ENCODE peak calls at places on chromosome 10, in five cellular contexts. One of them, this sample, is unnamed.

GRCh38 chr10:23479798-23480473 is 41.1 kb downstream of the OTUD1 start:
- DNase-seq in epithelial cell of esophagus: no peak
- DNase-seq in HFF-Myc: no peak
- DNase-seq in adipocyte: no peak
- DNase-seq in naive thymus-derived CD4-positive, alpha-beta T cell: no peak
- DNase-seq in this sample: no peak

GRCh38 chr10:33267708-33268107 is 66.8 kb downstream of the NRP1 start:
- DNase-seq in epithelial cell of esophagus: no peak
- DNase-seq in HFF-Myc: no peak
- DNase-seq in adipocyte: no peak
- DNase-seq in naive thymus-derived CD4-positive, alpha-beta T cell: no peak
- DNase-seq in this sample: no peak

GRCh38 chr10:21174670-21175495 is 277.8 kb upstream of the NEBL start:
- DNase-seq in epithelial cell of esophagus: peak
- DNase-seq in HFF-Myc: no peak
- DNase-seq in adipocyte: no peak
- DNase-seq in naive thymus-derived CD4-positive, alpha-beta T cell: no peak
- DNase-seq in this sample: no peak

GRCh38 chr10:45470098-45471012 is 96.3 kb downstream of the ALOX5 start:
- DNase-seq in epithelial cell of esophagus: no peak
- DNase-seq in HFF-Myc: no peak
- DNase-seq in adipocyte: peak
- DNase-seq in naive thymus-derived CD4-positive, alpha-beta T cell: peak
- DNase-seq in this sample: peak

GRCh38 chr10:78889536-78890063 is 179.2 kb upstream of the ZMIZ1 start:
- DNase-seq in epithelial cell of esophagus: no peak
- DNase-seq in HFF-Myc: no peak
- DNase-seq in adipocyte: no peak
- DNase-seq in naive thymus-derived CD4-positive, alpha-beta T cell: no peak
- DNase-seq in this sample: no peak

GRCh38 chr10:132806126-132807061 is 20.4 kb upstream of the NKX6-2 start:
- DNase-seq in epithelial cell of esophagus: no peak
- DNase-seq in HFF-Myc: no peak
- DNase-seq in adipocyte: peak
- DNase-seq in naive thymus-derived CD4-positive, alpha-beta T cell: no peak
- DNase-seq in this sample: peak

GRCh38 chr10:83677795-83678194 is 461.5 kb upstream of the GHITM start:
- DNase-seq in epithelial cell of esophagus: no peak
- DNase-seq in HFF-Myc: no peak
- DNase-seq in adipocyte: peak
- DNase-seq in naive thymus-derived CD4-positive, alpha-beta T cell: no peak
- DNase-seq in this sample: no peak

GRCh38 chr10:25753776-25754175 is 180.3 kb upstream of the MYO3A start:
- DNase-seq in epithelial cell of esophagus: no peak
- DNase-seq in HFF-Myc: no peak
- DNase-seq in adipocyte: no peak
- DNase-seq in naive thymus-derived CD4-positive, alpha-beta T cell: no peak
- DNase-seq in this sample: no peak

GRCh38 chr10:29493697-29494096 is 141.1 kb downstream of the SVIL start:
- DNase-seq in epithelial cell of esophagus: no peak
- DNase-seq in HFF-Myc: no peak
- DNase-seq in adipocyte: no peak
- DNase-seq in naive thymus-derived CD4-positive, alpha-beta T cell: no peak
- DNase-seq in this sample: no peak

GRCh38 chr10:17851611-17852010 is 42.5 kb downstream of the MRC1 start:
- DNase-seq in epithelial cell of esophagus: no peak
- DNase-seq in HFF-Myc: no peak
- DNase-seq in adipocyte: no peak
- DNase-seq in naive thymus-derived CD4-positive, alpha-beta T cell: no peak
- DNase-seq in this sample: no peak

GRCh38 chr10:1754506-1755177 is 17.3 kb upstream of the ADARB2 start:
- DNase-seq in epithelial cell of esophagus: no peak
- DNase-seq in HFF-Myc: no peak
- DNase-seq in adipocyte: no peak
- DNase-seq in naive thymus-derived CD4-positive, alpha-beta T cell: no peak
- DNase-seq in this sample: no peak

GRCh38 chr10:102113261-102113955 is 6.8 kb downstream of the LDB1 start:
- DNase-seq in epithelial cell of esophagus: peak
- DNase-seq in HFF-Myc: no peak
- DNase-seq in adipocyte: peak
- DNase-seq in naive thymus-derived CD4-positive, alpha-beta T cell: no peak
- DNase-seq in this sample: no peak

GRCh38 chr10:71580926-71581325 is 138.7 kb downstream of the C10orf105 start:
- DNase-seq in epithelial cell of esophagus: no peak
- DNase-seq in HFF-Myc: no peak
- DNase-seq in adipocyte: no peak
- DNase-seq in naive thymus-derived CD4-positive, alpha-beta T cell: no peak
- DNase-seq in this sample: no peak

GRCh38 chr10:68043030-68043429 is 32.1 kb downstream of the HERC4 start:
- DNase-seq in epithelial cell of esophagus: peak
- DNase-seq in HFF-Myc: no peak
- DNase-seq in adipocyte: peak
- DNase-seq in naive thymus-derived CD4-positive, alpha-beta T cell: no peak
- DNase-seq in this sample: peak

GRCh38 chr10:76430330-76430729 is 998.9 kb downstream of the LRMDA start:
- DNase-seq in epithelial cell of esophagus: no peak
- DNase-seq in HFF-Myc: no peak
- DNase-seq in adipocyte: peak
- DNase-seq in naive thymus-derived CD4-positive, alpha-beta T cell: no peak
- DNase-seq in this sample: peak

GRCh38 chr10:24617771-24618396 is 105.8 kb downstream of the ARHGAP21 start:
- DNase-seq in epithelial cell of esophagus: peak
- DNase-seq in HFF-Myc: peak
- DNase-seq in adipocyte: peak
- DNase-seq in naive thymus-derived CD4-positive, alpha-beta T cell: peak
- DNase-seq in this sample: peak

GRCh38 chr10:72574636-72575035 is 51.2 kb downstream of the MICU1 start:
- DNase-seq in epithelial cell of esophagus: no peak
- DNase-seq in HFF-Myc: no peak
- DNase-seq in adipocyte: no peak
- DNase-seq in naive thymus-derived CD4-positive, alpha-beta T cell: no peak
- DNase-seq in this sample: no peak

GRCh38 chr10:78742730-78743615 is 325.8 kb upstream of the ZMIZ1 start:
- DNase-seq in epithelial cell of esophagus: no peak
- DNase-seq in HFF-Myc: peak
- DNase-seq in adipocyte: no peak
- DNase-seq in naive thymus-derived CD4-positive, alpha-beta T cell: no peak
- DNase-seq in this sample: peak

GRCh38 chr10:46308113-46308415 is 21.3 kb downstream of the ANTXRL start:
- DNase-seq in epithelial cell of esophagus: no peak
- DNase-seq in HFF-Myc: no peak
- DNase-seq in adipocyte: no peak
- DNase-seq in naive thymus-derived CD4-positive, alpha-beta T cell: no peak
- DNase-seq in this sample: no peak

GRCh38 chr10:79159141-79159619 is 90.4 kb downstream of the ZMIZ1 start:
- DNase-seq in epithelial cell of esophagus: no peak
- DNase-seq in HFF-Myc: no peak
- DNase-seq in adipocyte: no peak
- DNase-seq in naive thymus-derived CD4-positive, alpha-beta T cell: no peak
- DNase-seq in this sample: peak

DNA sequence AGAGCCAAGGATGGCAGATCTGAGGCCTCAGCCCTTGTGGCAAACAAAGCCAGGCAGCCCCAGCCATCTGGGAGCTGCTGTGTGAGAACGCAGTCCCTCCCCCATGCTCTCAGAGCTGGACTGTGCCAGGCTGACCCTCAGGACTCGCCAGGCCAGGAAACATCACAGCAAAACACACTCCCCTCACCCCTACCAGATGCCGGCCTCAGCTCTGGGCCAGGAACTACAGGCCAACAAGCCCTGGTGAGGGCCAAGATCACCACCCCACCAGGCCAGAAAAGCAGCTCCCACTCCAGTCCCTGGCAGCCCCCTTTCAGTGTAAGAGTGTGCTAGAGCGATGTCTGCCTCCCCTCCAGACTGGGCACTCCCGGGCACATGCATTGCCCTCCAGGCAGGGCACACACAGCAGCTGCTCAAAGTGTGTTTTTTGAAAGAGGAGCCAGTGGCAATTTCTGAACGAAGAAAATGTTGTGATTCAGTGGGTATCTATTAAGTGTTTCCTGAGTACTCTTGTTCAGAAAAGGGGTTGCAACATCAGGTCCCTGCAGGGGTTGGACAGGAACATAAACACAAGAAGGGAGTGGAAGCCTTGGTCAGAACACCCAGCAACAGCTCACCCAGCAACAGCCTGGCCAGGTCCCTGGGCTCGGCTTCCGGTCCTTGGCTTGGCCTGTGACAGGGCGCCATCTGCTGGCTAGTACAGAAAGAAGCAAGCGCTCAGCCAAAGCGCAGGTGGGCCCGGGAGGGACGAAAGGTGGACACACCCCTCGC is 18.2 kb downstream of the LRRC20 start:
- DNase-seq in epithelial cell of esophagus: peak
- DNase-seq in HFF-Myc: peak
- DNase-seq in adipocyte: peak
- DNase-seq in naive thymus-derived CD4-positive, alpha-beta T cell: peak
- DNase-seq in this sample: peak
- H3K4me3 ChIP-seq in epithelial cell of esophagus: no peak
- H3K4me3 ChIP-seq in HFF-Myc: no peak
- H3K4me3 ChIP-seq in adipocyte: peak
- H3K4me3 ChIP-seq in naive thymus-derived CD4-positive, alpha-beta T cell: no peak
- H3K4me3 ChIP-seq in this sample: peak

GRCh38 chr10:12480440-12480839 is 131.1 kb downstream of the CAMK1D start:
- DNase-seq in epithelial cell of esophagus: no peak
- DNase-seq in HFF-Myc: no peak
- DNase-seq in adipocyte: no peak
- DNase-seq in naive thymus-derived CD4-positive, alpha-beta T cell: no peak
- DNase-seq in this sample: no peak
- H3K4me3 ChIP-seq in epithelial cell of esophagus: no peak
- H3K4me3 ChIP-seq in HFF-Myc: no peak
- H3K4me3 ChIP-seq in adipocyte: no peak
- H3K4me3 ChIP-seq in naive thymus-derived CD4-positive, alpha-beta T cell: no peak
- H3K4me3 ChIP-seq in this sample: no peak

GRCh38 chr10:110408203-110408871 is 89.4 kb upstream of the DUSP5 start:
- DNase-seq in epithelial cell of esophagus: peak
- DNase-seq in HFF-Myc: no peak
- DNase-seq in adipocyte: peak
- DNase-seq in naive thymus-derived CD4-positive, alpha-beta T cell: no peak
- DNase-seq in this sample: no peak
- H3K4me3 ChIP-seq in epithelial cell of esophagus: no peak
- H3K4me3 ChIP-seq in HFF-Myc: no peak
- H3K4me3 ChIP-seq in adipocyte: no peak
- H3K4me3 ChIP-seq in naive thymus-derived CD4-positive, alpha-beta T cell: no peak
- H3K4me3 ChIP-seq in this sample: no peak

DNA sequence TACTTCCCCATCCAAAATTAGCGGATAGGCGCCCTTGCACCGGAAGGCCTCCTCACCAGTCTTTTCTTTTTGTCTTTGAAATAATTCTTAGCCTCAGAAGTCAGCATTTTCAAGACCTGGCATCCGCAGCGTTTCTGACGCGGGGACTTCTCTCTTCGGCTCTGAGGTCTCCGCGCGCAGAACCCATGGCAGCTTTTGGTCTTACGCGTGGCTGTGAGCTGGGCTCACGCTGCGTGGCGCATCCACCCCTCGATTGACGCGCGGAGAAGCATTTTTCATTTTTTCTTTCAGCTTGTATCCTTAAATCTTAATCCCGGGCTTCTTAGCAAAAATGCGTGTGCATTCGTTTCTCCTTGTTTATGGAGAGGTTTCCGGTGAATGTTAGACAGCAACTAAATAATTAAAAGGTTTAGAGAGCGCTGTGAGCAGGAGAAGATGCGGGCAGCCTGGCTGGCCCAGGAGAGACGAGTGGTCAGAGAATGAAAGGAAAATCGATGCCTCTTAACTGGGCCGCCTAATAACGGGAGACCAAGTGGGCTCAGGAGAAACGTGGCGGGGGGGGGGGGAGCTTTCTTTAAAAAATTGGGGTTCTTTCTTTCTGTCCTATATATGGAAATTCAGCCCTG is 2.0 kb upstream of the GATA3 start:
- DNase-seq in epithelial cell of esophagus: no peak
- DNase-seq in HFF-Myc: no peak
- DNase-seq in adipocyte: no peak
- DNase-seq in naive thymus-derived CD4-positive, alpha-beta T cell: peak
- DNase-seq in this sample: no peak
- H3K4me3 ChIP-seq in epithelial cell of esophagus: no peak
- H3K4me3 ChIP-seq in HFF-Myc: no peak
- H3K4me3 ChIP-seq in adipocyte: no peak
- H3K4me3 ChIP-seq in naive thymus-derived CD4-positive, alpha-beta T cell: peak
- H3K4me3 ChIP-seq in this sample: no peak

DNA sequence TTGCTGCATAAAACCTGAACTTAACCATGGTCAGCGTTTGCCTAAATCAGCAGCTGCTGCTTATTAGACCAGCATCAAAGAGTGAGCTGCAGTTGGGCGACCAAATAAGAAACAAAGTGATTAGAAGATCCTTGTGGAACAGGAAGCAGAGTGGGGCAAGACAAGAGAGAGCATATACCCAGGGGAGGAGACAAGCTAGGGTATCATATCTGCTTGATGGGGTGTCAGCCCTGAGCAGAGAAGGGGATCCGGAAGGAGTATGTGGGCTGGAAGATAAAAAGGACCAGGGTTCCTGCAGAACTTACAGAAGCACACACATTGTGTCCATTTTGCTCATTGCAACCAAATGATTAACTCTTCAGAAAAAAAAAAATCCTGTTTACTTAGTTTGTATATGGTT is 213.6 kb downstream of the CELF2 start:
- DNase-seq in epithelial cell of esophagus: no peak
- DNase-seq in HFF-Myc: no peak
- DNase-seq in adipocyte: no peak
- DNase-seq in naive thymus-derived CD4-positive, alpha-beta T cell: no peak
- DNase-seq in this sample: no peak
- H3K4me3 ChIP-seq in epithelial cell of esophagus: no peak
- H3K4me3 ChIP-seq in HFF-Myc: no peak
- H3K4me3 ChIP-seq in adipocyte: no peak
- H3K4me3 ChIP-seq in naive thymus-derived CD4-positive, alpha-beta T cell: no peak
- H3K4me3 ChIP-seq in this sample: no peak